ENCODE peak calls at places on chromosomes 16 and 17, in seven cellular contexts. U, Q, X, Z, E, Y and D are unnamed samples.

GRCh38 chr17:28334666-28335200 is 539 bp downstream of the IFT20 start:
- DNase-seq in U (no peak), Q (no peak), X (peak), Z (no peak), E (no peak), Y (no peak), D (no peak)

GRCh38 chr17:77845541-77846225 is 112.8 kb upstream of the TNRC6C start:
- DNase-seq in U (no peak), Q (no peak), X (no peak), Z (no peak), E (no peak), Y (no peak), D (no peak)

GRCh38 chr16:67248401-67249177 is at the start of gene SLC9A5:
- DNase-seq in U (no peak), Q (no peak), X (peak), Z (peak), E (peak), Y (no peak), D (no peak)

GRCh38 chr17:47807421-47807820 is 14.2 kb downstream of the OSBPL7 start:
- DNase-seq in U (no peak), Q (peak), X (no peak), Z (no peak), E (no peak), Y (no peak), D (no peak)

GRCh38 chr16:3609895-3610697 is 1.3 kb downstream of the SLX4 start:
- DNase-seq in U (no peak), Q (no peak), X (no peak), Z (no peak), E (no peak), Y (no peak), D (no peak)

GRCh38 chr17:71793550-71793949 is 327.3 kb upstream of the SOX9 start:
- DNase-seq in U (no peak), Q (no peak), X (no peak), Z (no peak), E (no peak), Y (peak), D (no peak)

GRCh38 chr17:75876938-75877751 is 1.2 kb downstream of the TRIM47 start:
- DNase-seq in U (peak), Q (peak), X (peak), Z (peak), E (no peak), Y (peak), D (no peak)

GRCh38 chr17:27751166-27751565 is 49.2 kb downstream of the NOS2 start:
- DNase-seq in U (no peak), Q (no peak), X (no peak), Z (peak), E (no peak), Y (no peak), D (no peak)

GRCh38 chr17:80991645-80992076 is at the start of gene CHMP6:
- DNase-seq in U (peak), Q (peak), X (peak), Z (peak), E (peak), Y (peak), D (peak)

GRCh38 chr16:50603206-50604064 is 55.2 kb downstream of the NKD1 start:
- DNase-seq in U (no peak), Q (no peak), X (no peak), Z (peak), E (no peak), Y (peak), D (no peak)

GRCh38 chr17:38898812-38899348 is 26.5 kb upstream of the LASP1NB start:
- DNase-seq in U (no peak), Q (peak), X (no peak), Z (no peak), E (no peak), Y (no peak), D (no peak)

GRCh38 chr17:78765821-78766220 is 16.3 kb downstream of the CYTH1 start:
- DNase-seq in U (no peak), Q (no peak), X (no peak), Z (no peak), E (no peak), Y (no peak), D (no peak)

GRCh38 chr17:1083451-1084187 is 86.7 kb downstream of the TIMM22 start:
- DNase-seq in U (no peak), Q (peak), X (no peak), Z (no peak), E (no peak), Y (no peak), D (no peak)

GRCh38 chr16:30173054-30173453 is 10.3 kb upstream of the CORO1A start:
- DNase-seq in U (no peak), Q (no peak), X (no peak), Z (no peak), E (no peak), Y (no peak), D (no peak)

GRCh38 chr16:46853713-46854443 is 22.9 kb upstream of the C16orf87 start:
- DNase-seq in U (peak), Q (peak), X (peak), Z (peak), E (peak), Y (peak), D (peak)

GRCh38 chr17:78839762-78840529 is 668 bp downstream of the USP36 start:
- DNase-seq in U (peak), Q (peak), X (peak), Z (no peak), E (peak), Y (peak), D (no peak)

GRCh38 chr17:75032896-75033294 is 13.9 kb downstream of the ATP5PD start:
- DNase-seq in U (no peak), Q (no peak), X (no peak), Z (peak), E (no peak), Y (peak), D (no peak)

GRCh38 chr17:6596941-6597340 is 40.6 kb upstream of the PITPNM3 start:
- DNase-seq in U (no peak), Q (no peak), X (no peak), Z (no peak), E (no peak), Y (no peak), D (no peak)

GRCh38 chr16:1493746-1494094 is 560 bp downstream of the TELO2 start:
- DNase-seq in U (no peak), Q (no peak), X (no peak), Z (no peak), E (no peak), Y (no peak), D (no peak)

DNA sequence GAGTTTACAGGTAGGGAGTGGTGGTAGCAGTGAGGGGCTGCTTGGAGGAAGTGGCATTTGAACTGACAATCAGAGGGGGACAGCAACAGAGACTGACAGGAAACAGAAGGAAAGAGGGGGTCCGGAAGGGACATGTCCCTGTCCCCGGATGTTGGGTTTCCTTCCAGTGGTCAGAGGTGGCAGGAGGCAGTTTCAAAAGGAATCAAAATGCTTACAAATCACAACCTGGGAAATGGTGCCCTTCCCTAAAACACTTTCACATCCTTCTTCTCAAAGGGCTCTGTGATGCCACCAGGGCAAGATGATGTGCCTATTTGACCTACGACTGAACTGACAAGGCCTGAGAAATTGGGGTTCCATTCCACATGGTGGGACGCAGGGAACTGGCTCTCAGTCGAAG is 19.7 kb downstream of the ADGRG1 start:
- DNase-seq in U (no peak), Q (no peak), X (no peak), Z (no peak), E (no peak), Y (no peak), D (no peak)
- TF ChIP-seq CTCF in U (no peak), Q (no peak), X (no peak), Z (no peak), E (no peak), Y (no peak), D (no peak)

GRCh38 chr17:37410357-37410756 is 3.7 kb downstream of the TADA2A start:
- DNase-seq in U (no peak), Q (no peak), X (no peak), Z (no peak), E (no peak), Y (no peak), D (no peak)

GRCh38 chr17:37417852-37418251 is 11.2 kb downstream of the TADA2A start:
- DNase-seq in U (no peak), Q (no peak), X (no peak), Z (no peak), E (no peak), Y (peak), D (no peak)

GRCh38 chr17:37413875-37414519 is 7.3 kb downstream of the TADA2A start:
- DNase-seq in U (no peak), Q (no peak), X (no peak), Z (no peak), E (no peak), Y (no peak), D (no peak)
- TF ChIP-seq CTCF in U (no peak), Q (no peak), X (peak), Z (no peak), E (no peak), Y (peak), D (no peak)

DNA sequence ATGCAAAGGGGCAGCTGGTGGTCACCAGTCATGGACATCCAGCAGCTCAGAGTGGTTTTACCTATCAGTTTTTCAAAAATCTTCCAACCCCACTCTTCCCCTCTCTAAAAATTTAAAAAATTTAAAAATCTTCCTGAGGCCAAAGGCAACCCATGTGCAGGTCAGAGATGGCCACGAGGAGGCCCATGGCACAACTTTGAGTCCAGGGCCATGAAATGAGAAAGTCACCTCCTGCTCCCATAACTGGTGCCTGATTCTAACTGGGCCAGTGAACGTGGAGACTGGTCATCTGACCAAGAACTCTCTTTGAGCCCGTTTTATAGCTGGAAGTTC is 124.4 kb downstream of the XYLT1 start:
- DNase-seq in U (no peak), Q (no peak), X (no peak), Z (no peak), E (no peak), Y (no peak), D (no peak)
- TF ChIP-seq CTCF in U (no peak), Q (no peak), X (no peak), Z (no peak), E (no peak), Y (no peak), D (no peak)

GRCh38 chr16:21727344-21727743 is 63.6 kb downstream of the OTOA start:
- DNase-seq in U (no peak), Q (no peak), X (no peak), Z (no peak), E (no peak), Y (no peak), D (no peak)
- TF ChIP-seq CTCF in U (no peak), Q (no peak), X (no peak), Z (no peak), E (no peak), Y (no peak), D (no peak)

GRCh38 chr16:10501016-10501607 is 79.3 kb downstream of the EMP2 start:
- DNase-seq in U (no peak), Q (no peak), X (no peak), Z (no peak), E (no peak), Y (no peak), D (no peak)
- TF ChIP-seq CTCF in U (no peak), Q (no peak), X (no peak), Z (no peak), E (no peak), Y (no peak), D (no peak)

GRCh38 chr17:42929497-42929844 is 28.9 kb downstream of the G6PC1 start:
- DNase-seq in U (no peak), Q (no peak), X (no peak), Z (no peak), E (no peak), Y (no peak), D (no peak)

GRCh38 chr17:42924891-42925290 is 24.3 kb downstream of the G6PC1 start:
- DNase-seq in U (no peak), Q (no peak), X (no peak), Z (no peak), E (no peak), Y (no peak), D (no peak)

GRCh38 chr17:42928714-42929496 is 28.3 kb downstream of the G6PC1 start:
- DNase-seq in U (peak), Q (peak), X (peak), Z (peak), E (peak), Y (peak), D (no peak)
- TF ChIP-seq CTCF in U (no peak), Q (no peak), X (peak), Z (peak), E (peak), Y (peak), D (peak)

GRCh38 chr17:57451126-57451690 is 194.9 kb downstream of the MSI2 start:
- DNase-seq in U (no peak), Q (no peak), X (no peak), Z (no peak), E (no peak), Y (no peak), D (no peak)
- TF ChIP-seq CTCF in U (no peak), Q (no peak), X (no peak), Z (no peak), E (no peak), Y (no peak), D (no peak)

GRCh38 chr16:73265124-73265838 is 217.4 kb upstream of the ZFHX3 start:
- DNase-seq in U (no peak), Q (no peak), X (peak), Z (no peak), E (no peak), Y (no peak), D (no peak)

GRCh38 chr16:73274140-73274539 is 226.2 kb upstream of the ZFHX3 start:
- DNase-seq in U (no peak), Q (no peak), X (no peak), Z (no peak), E (no peak), Y (no peak), D (no peak)

GRCh38 chr16:73262931-73263330 is 215.0 kb upstream of the ZFHX3 start:
- DNase-seq in U (no peak), Q (no peak), X (no peak), Z (no peak), E (no peak), Y (no peak), D (no peak)

GRCh38 chr16:73268311-73268997 is 220.5 kb upstream of the ZFHX3 start:
- DNase-seq in U (no peak), Q (no peak), X (no peak), Z (no peak), E (peak), Y (no peak), D (no peak)
- TF ChIP-seq CTCF in U (no peak), Q (no peak), X (peak), Z (no peak), E (no peak), Y (peak), D (no peak)

DNA sequence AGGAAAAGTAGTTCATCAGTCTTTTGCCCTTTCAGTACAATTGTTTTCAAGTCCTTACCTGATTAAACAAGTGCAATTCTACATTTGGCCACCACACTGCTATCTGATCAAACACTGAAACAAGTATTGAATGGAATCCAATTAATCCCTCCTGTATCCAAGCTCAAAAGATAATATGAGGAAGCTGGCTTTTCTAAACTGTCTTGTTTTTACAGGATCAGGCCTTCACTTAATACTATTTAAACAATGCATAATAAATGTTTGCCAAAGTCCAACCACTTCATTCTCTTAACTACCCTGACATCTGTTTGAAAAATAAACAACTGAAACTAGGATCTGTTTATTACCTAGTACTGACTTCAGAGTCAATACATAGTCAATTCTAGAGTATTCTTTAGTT is 131.6 kb downstream of the MRTFB start:
- DNase-seq in U (no peak), Q (no peak), X (no peak), Z (no peak), E (no peak), Y (no peak), D (no peak)
- TF ChIP-seq CTCF in U (no peak), Q (no peak), X (peak), Z (peak), E (peak), Y (peak), D (peak)